ENCODE peak calls at places on chromosomes 6 and 20, in seven cellular contexts. O is HCT116, G is GM12878, X is GM23338, P is Panc1, Q is K562, Y is HepG2. F is an unnamed sample.

GRCh38 chr6:21616005-21616404 is 22.5 kb downstream of the SOX4 start:
- DNase-seq in Q (no peak), O (no peak), G (no peak), Y (no peak), P (no peak), X (no peak), F (no peak)

GRCh38 chr6:116767715-116768114 is 2.2 kb upstream of the FAM162B start:
- DNase-seq in O (no peak), X (no peak), Q (no peak), Y (no peak), P (no peak), G (no peak), F (no peak)

GRCh38 chr6:34546551-34547321 is 9.4 kb downstream of the SPDEF start:
- DNase-seq in X (no peak), Y (no peak), P (no peak), Q (no peak), G (no peak), O (no peak), F (no peak)

GRCh38 chr6:25359191-25359861 is 80.2 kb downstream of the CARMIL1 start:
- DNase-seq in Q (no peak), O (no peak), P (no peak), G (no peak), Y (no peak), X (peak; percentile 33), F (no peak)

GRCh38 chr20:19974621-19975435 is 42.3 kb upstream of the NAA20 start:
- DNase-seq in X (no peak), Q (no peak), Y (no peak), G (no peak), O (no peak), P (no peak), F (peak; percentile 73)

GRCh38 chr6:64083261-64083660 is 447.7 kb downstream of the PHF3 start:
- DNase-seq in Y (no peak), P (no peak), O (no peak), G (no peak), X (no peak), Q (no peak), F (no peak)

GRCh38 chr20:16020971-16021370 is 552.3 kb downstream of the KIF16B start:
- DNase-seq in G (no peak), O (no peak), P (no peak), X (no peak), Y (no peak), Q (no peak), F (no peak)

GRCh38 chr6:85364354-85364753 is 85.5 kb upstream of the NT5E start:
- DNase-seq in O (peak; percentile 69), G (no peak), X (no peak), Q (no peak), P (no peak), Y (no peak), F (no peak)

GRCh38 chr6:56752009-56752408 is 109.3 kb upstream of the DST start:
- DNase-seq in P (no peak), G (no peak), O (no peak), Y (no peak), X (peak; percentile 64), Q (no peak), F (no peak)

GRCh38 chr6:167507376-167507961 is 182.6 kb downstream of the TTLL2 start:
- DNase-seq in G (no peak), Y (no peak), Q (no peak), X (no peak), O (no peak), P (no peak), F (no peak)

GRCh38 chr6:168574699-168575195 is 133.8 kb downstream of the SMOC2 start:
- DNase-seq in Y (no peak), P (no peak), Q (no peak), X (peak; percentile 33), O (peak; percentile 21), G (no peak), F (no peak)

GRCh38 chr6:11333292-11333849 is 100.9 kb upstream of the NEDD9 start:
- DNase-seq in G (no peak), P (no peak), X (peak; percentile 12), O (no peak), Q (no peak), Y (no peak), F (no peak)

GRCh38 chr6:157718788-157719187 is 104.3 kb upstream of the SNX9 start:
- DNase-seq in P (no peak), G (no peak), Q (no peak), Y (no peak), X (no peak), O (no peak), F (no peak)

GRCh38 chr6:169935861-169936260 is 184.4 kb downstream of the ERMARD start:
- DNase-seq in O (no peak), P (no peak), G (no peak), Y (no peak), Q (no peak), X (no peak), F (no peak)

GRCh38 chr20:47610247-47610944 is 108.7 kb downstream of the NCOA3 start:
- DNase-seq in G (peak; percentile 33), Q (peak; percentile 75), O (peak; percentile 71), P (peak; percentile 79), Y (no peak), X (no peak), F (peak; percentile 24)

GRCh38 chr6:3849681-3850450 is 693 bp downstream of the FAM50B start:
- DNase-seq in G (no peak), Q (no peak), Y (no peak), O (no peak), X (peak; percentile 45), P (no peak), F (no peak)

GRCh38 chr6:29723666-29724588 is 693 bp downstream of the HLA-F start:
- DNase-seq in G (no peak), P (no peak), Y (no peak), Q (no peak), O (no peak), X (peak; percentile 80), F (no peak)

GRCh38 chr6:110564703-110565421 is 88.4 kb upstream of the SLC22A16 start:
- DNase-seq in Q (no peak), O (no peak), G (no peak), Y (no peak), X (no peak), P (no peak), F (no peak)

GRCh38 chr6:75791881-75792280 is 42.8 kb downstream of the MYO6 start:
- DNase-seq in G (no peak), Q (no peak), O (peak; percentile 24), P (peak; percentile 8), Y (no peak), X (no peak), F (no peak)

GRCh38 chr20:41249781-41250281 is 67.7 kb downstream of the ZHX3 start:
- DNase-seq in Y (peak; percentile 55), G (no peak), P (no peak), Q (peak; percentile 58), O (no peak), X (peak; percentile 91), F (no peak)

GRCh38 chr6:4942673-4943009 is 61.2 kb downstream of the RPP40 start:
- DNase-seq in X (no peak), G (no peak), Y (no peak), Q (no peak), O (no peak), P (no peak), F (no peak)

GRCh38 chr6:4940416-4940815 is 63.4 kb downstream of the RPP40 start:
- DNase-seq in O (no peak), Y (no peak), X (no peak), P (no peak), Q (no peak), G (no peak), F (no peak)

GRCh38 chr6:4944325-4944724 is 59.5 kb downstream of the RPP40 start:
- DNase-seq in O (no peak), X (no peak), Y (no peak), P (no peak), Q (no peak), G (no peak), F (no peak)

GRCh38 chr6:4943716-4944115 is 60.1 kb downstream of the RPP40 start:
- DNase-seq in O (no peak), Q (no peak), Y (no peak), G (no peak), P (no peak), X (no peak), F (no peak)

DNA sequence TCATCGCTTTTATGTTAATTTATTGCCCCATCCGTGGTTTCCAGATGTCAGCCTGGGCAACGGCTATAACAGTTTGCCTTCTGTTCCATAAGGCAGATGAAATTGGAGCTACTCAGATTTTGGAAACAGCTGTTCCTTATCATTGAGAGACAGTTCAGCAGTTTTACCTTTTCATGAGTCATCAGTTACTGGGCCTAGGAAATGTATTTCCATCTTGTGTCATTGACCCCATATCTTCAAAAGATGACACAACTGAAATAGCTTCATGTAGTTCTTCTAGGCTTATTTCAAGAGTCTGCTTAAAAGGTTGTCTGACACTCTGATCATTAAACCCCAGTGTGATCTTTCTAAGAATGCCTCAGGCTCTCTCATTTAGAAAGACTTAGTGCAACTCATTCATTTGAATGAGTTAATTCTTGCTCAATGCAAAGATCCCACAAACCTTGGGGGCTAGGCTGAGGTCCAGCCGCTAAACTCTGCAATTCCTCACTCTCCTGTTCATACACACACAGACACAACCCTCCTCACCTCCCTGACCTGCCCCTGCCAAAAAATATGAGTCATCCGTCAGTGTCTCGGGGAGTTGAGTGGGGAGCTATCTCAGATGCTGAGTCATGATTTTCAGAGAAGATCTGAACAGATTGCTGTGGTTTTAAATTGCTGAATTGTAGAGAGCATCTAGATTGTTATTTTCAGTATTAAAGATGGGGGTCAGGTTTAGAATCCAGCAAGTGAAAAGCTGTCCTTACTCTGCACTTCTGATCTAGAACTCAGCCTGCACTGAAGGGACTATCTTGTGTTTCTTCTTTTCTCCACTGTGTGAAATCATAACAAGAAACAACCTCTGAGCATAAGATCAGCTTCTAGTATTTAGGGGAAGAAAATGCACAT is 61.8 kb downstream of the RPP40 start:
- DNase-seq in Y (peak; percentile 78), X (no peak), G (peak; percentile 27), O (peak; percentile 45), Q (peak; percentile 86), P (no peak), F (peak; percentile 33)
- TF ChIP-seq REST in Y (no peak), X (no peak), G (no peak), O (no peak), Q (no peak), P (no peak), F (no peak)

DNA sequence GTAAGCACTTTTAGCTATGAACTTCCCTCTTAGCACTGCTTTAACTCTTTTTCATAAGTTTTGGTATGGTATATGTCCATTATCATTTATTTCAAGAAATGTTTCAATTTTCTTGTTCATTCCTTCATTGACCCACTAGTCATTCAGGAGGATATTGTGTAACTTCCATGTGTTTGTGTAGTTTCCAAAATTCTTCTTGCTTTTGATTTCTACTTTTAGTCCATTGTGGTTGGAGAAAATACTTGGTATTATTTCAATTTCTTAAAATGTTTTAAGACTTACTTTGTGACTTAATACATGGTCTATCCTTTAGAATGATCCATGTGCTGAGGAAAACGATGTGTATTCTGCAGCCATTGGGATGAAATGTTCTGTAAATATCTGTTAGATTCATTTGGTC is 176.5 kb downstream of the CENPW start:
- DNase-seq in P (no peak), Y (no peak), G (no peak), X (no peak), Q (no peak), O (no peak), F (no peak)
- H3K27me3 ChIP-seq in P (no peaks in the 10 kb centered on the region), Y (no peaks in the 10 kb centered on the region), G (no peaks in the 10 kb centered on the region), X (no peaks in the 10 kb centered on the region), Q (no peaks in the 10 kb centered on the region), O (no peaks in the 10 kb centered on the region), F (no peaks in the 10 kb centered on the region)

GRCh38 chr20:44911264-44911921 is 1.5 kb downstream of the PABPC1L start:
- DNase-seq in Y (peak; percentile 96), Q (peak; percentile 89), X (peak; percentile 88), P (no peak), O (peak; percentile 69), G (no peak), F (peak; percentile 58)
- TF ChIP-seq REST in Y (no peak), Q (no peak), X (no peak), P (no peak), O (no peak), G (no peak), F (no peak)

GRCh38 chr20:36301359-36302119 is 4.6 kb upstream of the DLGAP4 start:
- DNase-seq in Q (no peak), P (no peak), G (no peak), O (no peak), Y (no peak), X (no peak), F (no peak)
- H3K27me3 ChIP-seq in Q (peaks cover 54% of the 10 kb centered on the region), P (peaks cover 22% of the 10 kb centered on the region), G (peaks cover 12% of the 10 kb centered on the region), O (peaks cover 45% of the 10 kb centered on the region), Y (peaks cover 41% of the 10 kb centered on the region), X (peaks cover 23% of the 10 kb centered on the region), F (peaks cover 32% of the 10 kb centered on the region)